ENCODE peak calls at places on chromosomes 5 and 9, in five cellular contexts. G, P, J, K and T are unnamed samples. For H3K27me3, the result is how much of the 10 kb centered on the place peaks cover.

GRCh38 chr9:105026451-105026850 is 98.5 kb upstream of the ABCA1 start:
- DNase-seq in G (peak), P (no peak), J (no peak), K (no peak), T (no peak)

GRCh38 chr5:38515081-38515480 is 41.4 kb downstream of the LIFR start:
- DNase-seq in G (no peak), P (no peak), J (no peak), K (no peak), T (no peak)

GRCh38 chr9:26326473-26327044 is 566.0 kb downstream of the CAAP1 start:
- DNase-seq in G (peak), P (peak), J (no peak), K (no peak), T (peak)

GRCh38 chr5:135052511-135053145 is 18.6 kb upstream of the PITX1 start:
- DNase-seq in G (no peak), P (no peak), J (no peak), K (no peak), T (no peak)

GRCh38 chr5:178477224-178478201 is 112.7 kb downstream of the COL23A1 start:
- DNase-seq in G (no peak), P (no peak), J (no peak), K (no peak), T (no peak)

GRCh38 chr5:132434813-132435286 is 55.7 kb downstream of the IRF1 start:
- DNase-seq in G (no peak), P (no peak), J (no peak), K (no peak), T (no peak)

GRCh38 chr5:59133801-59134261 is 551.0 kb downstream of the RAB3C start:
- DNase-seq in G (peak), P (no peak), J (no peak), K (no peak), T (no peak)

GRCh38 chr9:38705917-38706316 is 14.0 kb downstream of the FAM240B start:
- DNase-seq in G (no peak), P (no peak), J (no peak), K (no peak), T (no peak)

GRCh38 chr9:86434039-86434726 is 80.0 kb upstream of the TUT7 start:
- DNase-seq in G (peak), P (peak), J (no peak), K (peak), T (peak)

GRCh38 chr5:138631204-138631928 is 56.2 kb upstream of the HSPA9 start:
- DNase-seq in G (no peak), P (no peak), J (no peak), K (no peak), T (no peak)

GRCh38 chr5:143233020-143233419 is 170.5 kb downstream of the NR3C1 start:
- DNase-seq in G (peak), P (no peak), J (no peak), K (no peak), T (no peak)

GRCh38 chr5:18329346-18329745 is 695.1 kb downstream of the TAF11L14 start:
- DNase-seq in G (peak), P (peak), J (no peak), K (no peak), T (no peak)

GRCh38 chr9:37608250-37608649 is 15.9 kb upstream of the TOMM5 start:
- DNase-seq in G (no peak), P (no peak), J (no peak), K (no peak), T (no peak)

GRCh38 chr9:121071356-121071755 is 3.4 kb upstream of the CNTRL start:
- DNase-seq in G (no peak), P (no peak), J (no peak), K (no peak), T (no peak)

GRCh38 chr5:97854871-97855762 is 672.1 kb upstream of the RIOK2 start:
- DNase-seq in G (no peak), P (peak), J (no peak), K (no peak), T (no peak)

GRCh38 chr9:128877852-128878251 is 3.9 kb downstream of the KYAT1 start:
- DNase-seq in G (no peak), P (no peak), J (no peak), K (no peak), T (no peak)

GRCh38 chr5:153584131-153584530 is 93.7 kb downstream of the GRIA1 start:
- DNase-seq in G (no peak), P (no peak), J (no peak), K (no peak), T (no peak)

GRCh38 chr5:161058751-161059150 is 206.7 kb upstream of the ATP10B start:
- DNase-seq in G (no peak), P (no peak), J (no peak), K (no peak), T (no peak)

GRCh38 chr5:140965905-140966292 is 377 bp upstream of the PCDHAC2 start:
- DNase-seq in G (no peak), P (no peak), J (no peak), K (no peak), T (no peak)

GRCh38 chr9:77752566-77752965 is 104.4 kb upstream of the GNA14 start:
- DNase-seq in G (peak), P (no peak), J (no peak), K (no peak), T (no peak)

GRCh38 chr9:95025213-95026170 is 292.0 kb downstream of the FANCC start:
- DNase-seq in G (peak), P (peak), J (no peak), K (peak), T (peak)

GRCh38 chr5:43616535-43616934 is 13.6 kb downstream of the NNT start:
- DNase-seq in G (peak), P (no peak), J (no peak), K (no peak), T (peak)

GRCh38 chr9:72753261-72753893 is 199.5 kb downstream of the ALDH1A1 start:
- DNase-seq in G (peak), P (no peak), J (no peak), K (no peak), T (peak)

GRCh38 chr9:130193119-130193518 is 20.9 kb downstream of the NCS1 start:
- DNase-seq in G (no peak), P (peak), J (no peak), K (no peak), T (no peak)

GRCh38 chr5:14171091-14171490 is 27.9 kb downstream of the TRIO start:
- DNase-seq in G (peak), P (no peak), J (no peak), K (no peak), T (peak)

GRCh38 chr5:110507972-110508371 is 218.5 kb downstream of the TMEM232 start:
- DNase-seq in G (no peak), P (no peak), J (no peak), K (no peak), T (no peak)

GRCh38 chr9:79012561-79012960 is 559.2 kb upstream of the TLE4 start:
- DNase-seq in G (peak), P (no peak), J (no peak), K (no peak), T (no peak)

GRCh38 chr9:6562194-6562593 is 83.3 kb downstream of the GLDC start:
- DNase-seq in G (no peak), P (no peak), J (no peak), K (no peak), T (no peak)

GRCh38 chr5:78766412-78766762 is 117.8 kb upstream of the LHFPL2 start:
- DNase-seq in G (no peak), P (no peak), J (no peak), K (no peak), T (no peak)

GRCh38 chr9:7791364-7791763 is 8.2 kb downstream of the DMAC1 start:
- DNase-seq in G (no peak), P (no peak), J (no peak), K (no peak), T (no peak)

GRCh38 chr9:126436545-126437269 is 110.1 kb downstream of the MVB12B start:
- DNase-seq in G (peak), P (peak), J (no peak), K (no peak), T (no peak)

GRCh38 chr5:81850932-81851331 is 100.0 kb upstream of the SSBP2 start:
- DNase-seq in G (peak), P (no peak), J (no peak), K (no peak), T (no peak)

GRCh38 chr5:81850494-81850893 is 99.6 kb upstream of the SSBP2 start:
- DNase-seq in G (peak), P (no peak), J (no peak), K (peak), T (no peak)

GRCh38 chr5:81851481-81852178 is 100.7 kb upstream of the SSBP2 start:
- DNase-seq in G (peak), P (peak), J (peak), K (peak), T (peak)

GRCh38 chr5:81853005-81853357 is 102.1 kb upstream of the SSBP2 start:
- DNase-seq in G (no peak), P (peak), J (no peak), K (no peak), T (no peak)

DNA sequence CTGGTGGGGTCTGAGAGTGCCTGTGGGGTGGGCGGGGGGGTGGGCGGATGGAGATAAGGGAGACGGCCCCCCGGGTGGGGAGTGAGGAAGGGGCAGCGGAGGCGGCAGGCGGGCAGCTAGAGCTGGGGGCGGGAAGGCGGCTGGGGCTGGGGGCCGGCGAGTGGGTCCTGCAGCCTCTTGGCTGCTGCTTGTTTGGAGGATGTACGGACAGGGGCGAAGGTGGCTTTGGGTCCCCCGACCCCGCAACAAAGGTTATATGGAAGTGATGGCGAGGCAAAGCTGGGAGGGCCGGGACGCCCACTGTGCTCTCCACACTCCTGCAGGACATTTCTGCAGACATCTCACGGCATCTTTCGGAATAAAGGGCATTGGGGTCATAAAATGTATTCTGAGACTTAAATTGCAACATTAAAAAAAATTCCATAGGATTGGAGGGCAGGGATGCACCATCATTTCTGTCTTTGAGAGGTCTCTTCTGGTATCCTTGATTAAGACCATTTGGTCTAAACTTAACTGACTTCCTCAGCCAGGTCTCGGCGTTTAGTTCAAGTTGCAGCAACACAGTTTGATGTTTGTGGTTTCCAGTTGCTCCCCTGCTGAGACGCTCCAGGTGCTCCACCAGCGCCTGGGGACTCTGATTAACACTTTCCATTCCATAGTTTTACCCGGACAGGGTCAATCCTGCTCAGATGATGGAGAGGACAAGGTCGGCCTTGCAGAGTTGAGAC is 101.5 kb upstream of the SSBP2 start:
- DNase-seq in G (peak), P (peak), J (peak), K (peak), T (peak)
- H3K27ac ChIP-seq in G (peak), P (peak), J (peak), K (peak), T (peak)

GRCh38 chr9:115262477-115262876 is 144.5 kb upstream of the TNC start:
- DNase-seq in G (peak), P (no peak), J (no peak), K (no peak), T (peak)

GRCh38 chr9:115263731-115264130 is 145.8 kb upstream of the TNC start:
- DNase-seq in G (peak), P (no peak), J (no peak), K (no peak), T (peak)

GRCh38 chr9:115264333-115264732 is 146.4 kb upstream of the TNC start:
- DNase-seq in G (peak), P (no peak), J (no peak), K (no peak), T (peak)

GRCh38 chr9:115261656-115262081 is 143.7 kb upstream of the TNC start:
- DNase-seq in G (peak), P (no peak), J (no peak), K (no peak), T (no peak)

GRCh38 chr9:115262952-115263351 is 145.0 kb upstream of the TNC start:
- DNase-seq in G (peak), P (no peak), J (no peak), K (no peak), T (no peak)
- H3K27me3 ChIP-seq in G (under half), P (under half), J (under half), K (under half), T (under half)

DNA sequence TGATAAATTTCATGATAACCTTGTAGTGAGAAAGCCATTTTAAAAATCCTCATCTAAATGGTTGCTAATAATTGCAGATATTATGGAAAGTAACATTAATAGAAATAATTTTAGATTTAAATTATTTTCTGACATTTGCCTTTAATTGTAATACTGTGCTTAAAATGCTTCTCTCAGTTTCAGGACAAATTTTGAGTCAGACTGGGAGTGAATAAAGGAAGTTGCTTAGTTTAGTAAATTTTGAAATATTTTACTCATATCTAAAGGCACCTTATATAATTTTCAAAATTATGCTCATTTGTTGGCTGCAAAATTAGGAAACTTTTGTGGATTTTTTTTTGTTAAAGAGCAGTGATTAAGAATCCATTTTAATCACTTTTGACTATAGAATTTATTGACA is 93.8 kb downstream of the CSNK1G3 start:
- DNase-seq in G (no peak), P (no peak), J (no peak), K (no peak), T (no peak)
- H3K27ac ChIP-seq in G (no peak), P (no peak), J (no peak), K (no peak), T (no peak)

GRCh38 chr5:176694146-176694545 is 46.9 kb downstream of the TSPAN17 start:
- DNase-seq in G (no peak), P (no peak), J (no peak), K (no peak), T (no peak)

GRCh38 chr5:176693477-176693851 is 46.2 kb downstream of the TSPAN17 start:
- DNase-seq in G (no peak), P (no peak), J (no peak), K (no peak), T (no peak)

GRCh38 chr5:176692326-176692725 is 45.0 kb downstream of the TSPAN17 start:
- DNase-seq in G (no peak), P (no peak), J (no peak), K (no peak), T (no peak)

GRCh38 chr5:176691524-176691923 is 44.2 kb downstream of the TSPAN17 start:
- DNase-seq in G (no peak), P (no peak), J (no peak), K (no peak), T (no peak)

GRCh38 chr5:176692835-176693476 is 45.7 kb downstream of the TSPAN17 start:
- DNase-seq in G (no peak), P (no peak), J (no peak), K (no peak), T (no peak)
- H3K27me3 ChIP-seq in G (under half), P (under half), J (under half), K (half or more), T (under half)

GRCh38 chr9:93345630-93346239 is 105.8 kb upstream of the FAM120A start:
- DNase-seq in G (no peak), P (peak), J (no peak), K (no peak), T (no peak)
- H3K27ac ChIP-seq in G (no peak), P (no peak), J (no peak), K (no peak), T (no peak)

GRCh38 chr5:73451218-73452130 is 2.9 kb upstream of the FOXD1 start:
- DNase-seq in G (peak), P (peak), J (peak), K (no peak), T (peak)

GRCh38 chr5:73452215-73452614 is 3.6 kb upstream of the FOXD1 start:
- DNase-seq in G (no peak), P (no peak), J (no peak), K (no peak), T (no peak)

GRCh38 chr5:73450041-73450598 is 1.5 kb upstream of the FOXD1 start:
- DNase-seq in G (peak), P (no peak), J (no peak), K (no peak), T (no peak)

GRCh38 chr5:73448451-73449136 is at the start of gene FOXD1:
- DNase-seq in G (peak), P (peak), J (peak), K (peak), T (peak)

GRCh38 chr5:73450672-73451217 is 2.2 kb upstream of the FOXD1 start:
- DNase-seq in G (peak), P (peak), J (no peak), K (no peak), T (no peak)
- H3K27me3 ChIP-seq in G (under half), P (half or more), J (under half), K (half or more), T (half or more)